ENCODE peak calls at places on chromosomes 2 and 18, in ten cellular contexts. R is HCT116, S is hepatocyte, V is neural progenitor cell, U is mammary epithelial cell, N is GM23338, A is K562, I is fibroblast of lung, O is A673, Y is H1. Q is an unnamed sample.
A peak's percentile ranks its signal among the peaks of the same experiment; 100 is the strongest.

GRCh38 chr2:236449167-236449586 is 120.4 kb upstream of the ACKR3 start:
- DNase-seq in I (no peak), R (no peak), N (no peak), V (no peak), Y (no peak), A (no peak), S (no peak), U (peak; percentile 39), O (no peak), Q (no peak)

GRCh38 chr2:200438251-200438650 is 71.6 kb downstream of the KCTD18 start:
- DNase-seq in V (no peak), Y (no peak), I (no peak), N (no peak), R (no peak), O (no peak), S (no peak), A (no peak), U (no peak), Q (no peak)

GRCh38 chr18:74635202-74635969 is 37.7 kb downstream of the ZNF407 start:
- DNase-seq in Y (no peak), I (no peak), A (no peak), V (no peak), R (no peak), U (no peak), S (peak; percentile 50), N (no peak), O (no peak), Q (no peak)

GRCh38 chr2:133532919-133533318 is 35.3 kb downstream of the NCKAP5 start:
- DNase-seq in Y (no peak), A (no peak), I (peak; percentile 32), V (no peak), O (peak; percentile 63), R (no peak), N (no peak), U (peak; percentile 84), S (no peak), Q (no peak)

GRCh38 chr2:176493909-176494308 is 224.7 kb downstream of the MTX2 start:
- DNase-seq in S (no peak), I (no peak), Y (no peak), V (no peak), R (no peak), A (no peak), O (no peak), U (no peak), N (no peak), Q (no peak)

GRCh38 chr18:71036783-71037182 is 747.9 kb downstream of the SOCS6 start:
- DNase-seq in I (no peak), V (no peak), A (no peak), Y (no peak), N (no peak), R (no peak), U (peak; percentile 8), O (no peak), S (no peak), Q (no peak)

GRCh38 chr2:19048593-19049264 is 309.7 kb downstream of the OSR1 start:
- DNase-seq in A (no peak), Y (no peak), R (no peak), U (no peak), V (no peak), S (peak; percentile 53), N (no peak), I (peak; percentile 63), O (no peak), Q (no peak)

GRCh38 chr2:115422004-115422634 is 979.7 kb downstream of the DPP10 start:
- DNase-seq in Y (no peak), O (no peak), I (no peak), A (no peak), R (no peak), N (no peak), S (no peak), V (no peak), U (no peak), Q (no peak)

GRCh38 chr2:69437751-69438154 is 518 bp upstream of the NFU1 start:
- DNase-seq in R (no peak), S (peak; percentile 38), Y (no peak), I (no peak), N (no peak), V (no peak), U (no peak), A (no peak), O (no peak), Q (no peak)

GRCh38 chr18:3710712-3711269 is 260.8 kb downstream of the TGIF1 start:
- DNase-seq in I (peak; percentile 17), V (no peak), Y (no peak), A (no peak), O (no peak), R (no peak), N (no peak), S (peak; percentile 52), U (peak; percentile 8), Q (no peak)

GRCh38 chr2:58939388-58939787 is 698.3 kb upstream of the FANCL start:
- DNase-seq in S (no peak), U (peak; percentile 8), Y (no peak), I (peak; percentile 2), R (no peak), N (no peak), O (no peak), V (no peak), A (no peak), Q (no peak)

GRCh38 chr2:20590704-20591515 is 60.0 kb downstream of the HS1BP3 start:
- DNase-seq in A (no peak), O (no peak), I (peak; percentile 56), N (no peak), U (no peak), Y (no peak), S (no peak), V (no peak), R (no peak), Q (no peak)

GRCh38 chr2:11512431-11512830 is 21.4 kb upstream of the GREB1 start:
- DNase-seq in I (no peak), U (no peak), V (peak; percentile 47), Y (no peak), S (no peak), O (no peak), N (no peak), R (no peak), A (no peak), Q (no peak)

GRCh38 chr18:9474103-9474982 is 970 bp upstream of the RALBP1 start:
- DNase-seq in U (no peak), V (peak; percentile 11), O (no peak), R (peak; percentile 72), I (no peak), S (peak; percentile 94), Y (no peak), A (no peak), N (peak; percentile 75), Q (no peak)

GRCh38 chr2:101305492-101306123 is 2.9 kb downstream of the RNF149 start:
- DNase-seq in S (peak; percentile 37), N (no peak), O (no peak), I (peak; percentile 47), U (peak; percentile 55), Y (no peak), V (no peak), A (no peak), R (no peak), Q (no peak)

GRCh38 chr2:241506793-241507429 is 1.5 kb downstream of the STK25 start:
- DNase-seq in Y (no peak), S (no peak), A (no peak), N (peak; percentile 49), O (no peak), U (no peak), V (no peak), I (no peak), R (no peak), Q (no peak)

GRCh38 chr2:84169871-84170270 is 289.2 kb downstream of the SUCLG1 start:
- DNase-seq in R (no peak), V (no peak), A (no peak), U (no peak), S (no peak), N (no peak), Y (no peak), O (no peak), I (no peak), Q (no peak)

GRCh38 chr2:198374375-198375072 is 570.1 kb downstream of the PLCL1 start:
- DNase-seq in V (peak; percentile 75), N (peak; percentile 77), I (peak; percentile 87), Y (peak; percentile 5), A (peak; percentile 41), S (peak; percentile 77), U (peak; percentile 42), O (peak; percentile 67), R (no peak), Q (peak; percentile 61)
- TF ChIP-seq EZH2 in V (no peak), N (no peak), I (no peak), Y (no peak), A (no peak), S (no peak), U (no peak), O (no peak), R (no peak), Q (no peak)

DNA sequence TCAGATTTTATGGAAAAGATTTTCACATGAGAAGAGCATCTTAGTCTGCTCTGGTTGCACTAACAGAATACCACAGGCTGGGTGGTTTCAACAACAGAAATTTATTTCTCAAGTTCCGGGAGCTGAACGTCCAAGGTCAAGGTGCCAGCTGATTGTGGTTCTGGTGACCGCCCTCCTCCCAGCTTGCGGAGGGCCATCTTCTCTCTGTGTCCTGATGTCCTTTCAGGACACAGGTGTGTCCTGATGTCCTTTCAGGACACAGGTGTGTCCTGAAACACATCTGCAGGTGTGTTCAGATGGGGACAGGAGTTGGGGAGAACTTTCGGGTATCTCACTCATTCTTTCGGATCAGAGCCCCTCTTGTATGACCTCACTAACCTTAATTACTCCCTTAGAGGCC is 374.9 kb downstream of the SOX11 start:
- DNase-seq in Y (no peak), U (no peak), V (no peak), O (no peak), A (no peak), S (no peak), N (no peak), I (no peak), R (no peak), Q (no peak)
- H3K27ac ChIP-seq in Y (no peak overlapping the region), U (no peak overlapping the region), V (no peak overlapping the region), O (no peak overlapping the region), A (no peak overlapping the region), S (no peak overlapping the region), N (no peak overlapping the region), I (no peak overlapping the region), R (no peak overlapping the region), Q (no peak overlapping the region)

DNA sequence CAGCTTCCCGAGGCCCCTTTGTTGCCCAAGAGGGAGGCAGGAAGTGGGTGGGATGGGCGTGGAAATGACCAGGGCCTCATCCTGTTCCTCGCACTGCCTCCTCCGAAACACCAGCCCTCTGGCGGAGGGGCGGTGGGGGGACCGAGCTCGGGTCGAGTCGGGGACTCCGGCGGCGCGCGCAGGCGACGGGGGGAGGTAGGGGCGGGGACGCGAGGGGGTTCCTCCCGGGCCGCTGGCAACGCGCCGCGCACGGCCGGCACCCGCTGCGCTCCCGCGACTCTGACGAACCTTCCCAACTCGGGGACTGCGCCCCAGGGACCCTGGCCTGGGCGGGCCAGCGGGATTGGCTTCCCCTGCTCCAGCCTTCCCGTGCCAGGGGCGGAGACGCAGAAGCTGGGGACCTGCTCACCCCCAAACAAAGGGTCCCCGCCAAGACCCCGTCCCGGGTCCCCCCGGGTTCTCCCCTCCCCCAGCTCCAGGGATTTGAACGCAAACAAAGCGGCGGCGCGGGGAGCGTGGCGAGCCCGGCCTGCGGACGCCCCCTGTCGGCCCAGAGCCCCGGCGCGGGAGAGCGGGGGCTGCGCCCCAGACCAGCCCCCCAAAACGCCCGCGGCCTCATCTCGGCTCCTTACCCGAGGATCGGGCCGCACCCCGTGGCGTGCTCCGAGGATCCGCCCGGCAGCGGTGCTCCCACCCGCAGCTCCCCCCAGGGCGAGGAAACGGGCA is 1.2 kb downstream of the SEMA4C start:
- DNase-seq in I (peak; percentile 95), R (peak; percentile 54), Y (peak; percentile 43), N (peak; percentile 80), A (peak; percentile 92), V (peak; percentile 89), U (peak; percentile 67), S (peak; percentile 94), O (peak; percentile 95), Q (no peak)
- TF ChIP-seq EZH2 in I (no peak), R (no peak), Y (no peak), N (no peak), A (no peak), V (no peak), U (no peak), S (no peak), O (no peak), Q (no peak)

GRCh38 chr2:28397043-28397381 is 4.4 kb downstream of the FOSL2 start:
- DNase-seq in I (no peak), Y (no peak), O (no peak), N (no peak), S (no peak), U (no peak), A (no peak), V (no peak), R (no peak), Q (no peak)
- H3K27ac ChIP-seq in I (peak overlapping the region; percentile 98), Y (no peak overlapping the region), O (no peak overlapping the region), N (no peak overlapping the region), S (peak overlapping the region; percentile 100), U (no peak overlapping the region), A (no peak overlapping the region), V (no peak overlapping the region), R (no peak overlapping the region), Q (no peak overlapping the region)